ENCODE peak calls at places on chromosomes 1 and 21, in six cellular contexts. L, I, Y, F, Z and Q are unnamed samples.

GRCh38 chr1:221712198-221712684 is 29.6 kb downstream of the DUSP10 start:
- DNase-seq in F (peak; percentile 39), L (no peak), Z (no peak), I (no peak), Y (no peak), Q (no peak)

GRCh38 chr1:109094377-109094803 is 3.8 kb downstream of the TMEM167B start:
- DNase-seq in L (no peak), I (no peak), Y (no peak), Z (no peak), F (no peak), Q (no peak)

GRCh38 chr1:203772836-203773235 is 7.9 kb downstream of the LAX1 start:
- DNase-seq in Y (no peak), F (no peak), L (no peak), I (no peak), Z (no peak), Q (no peak)

GRCh38 chr1:236997882-236998281 is 6.4 kb downstream of the MT1HL1 start:
- DNase-seq in Z (peak; percentile 57), Y (no peak), F (no peak), I (no peak), L (no peak), Q (peak; percentile 91)

GRCh38 chr1:54114955-54115354 is 37.8 kb downstream of the CDCP2 start:
- DNase-seq in F (peak; percentile 15), Z (no peak), I (no peak), Y (no peak), L (no peak), Q (no peak)

GRCh38 chr1:245225267-245225666 is 70.5 kb downstream of the KIF26B start:
- DNase-seq in Y (no peak), F (no peak), I (no peak), Z (no peak), L (no peak), Q (no peak)

GRCh38 chr1:184970691-184971161 is 3.6 kb downstream of the NIBAN1 start:
- DNase-seq in F (no peak), Z (no peak), L (no peak), Y (no peak), I (no peak), Q (no peak)

GRCh38 chr1:162075862-162076261 is 6.4 kb downstream of the NOS1AP start:
- DNase-seq in Z (no peak), F (no peak), L (no peak), Y (no peak), I (no peak), Q (no peak)

GRCh38 chr1:52259886-52260285 is 106.1 kb downstream of the CC2D1B start:
- DNase-seq in F (no peak), Z (no peak), Y (no peak), I (no peak), L (no peak), Q (no peak)

GRCh38 chr1:40750326-40750975 is 33.1 kb upstream of the KCNQ4 start:
- DNase-seq in F (no peak), L (no peak), Z (no peak), Y (no peak), I (no peak), Q (no peak)

GRCh38 chr1:86487131-86487804 is 18.5 kb downstream of the CLCA1 start:
- DNase-seq in Y (no peak), F (no peak), L (no peak), I (peak; percentile 82), Z (no peak), Q (peak; percentile 91)

GRCh38 chr1:83931658-83932253 is 67.2 kb downstream of the TTLL7 start:
- DNase-seq in Z (no peak), I (peak; percentile 53), F (peak; percentile 62), L (peak; percentile 49), Y (no peak), Q (no peak)

GRCh38 chr1:31764307-31765040 is at the start of gene ADGRB2:
- DNase-seq in L (peak; percentile 86), Y (peak; percentile 60), F (peak; percentile 74), I (no peak), Z (peak; percentile 86), Q (no peak)

GRCh38 chr21:45982758-45983731 is 1.5 kb downstream of the COL6A1 start:
- DNase-seq in Z (peak; percentile 81), F (no peak), I (no peak), L (peak; percentile 41), Y (peak; percentile 52), Q (no peak)

GRCh38 chr1:184409011-184409410 is 22.2 kb downstream of the C1orf21 start:
- DNase-seq in F (no peak), Z (no peak), L (no peak), Y (no peak), I (no peak), Q (no peak)

GRCh38 chr1:167935252-167936067 is 1.0 kb upstream of the DCAF6 start:
- DNase-seq in Y (peak; percentile 43), Z (no peak), L (peak; percentile 24), F (peak; percentile 50), I (peak; percentile 21), Q (no peak)

GRCh38 chr1:118921994-118922393 is 66.1 kb downstream of the TBX15 start:
- DNase-seq in I (no peak), L (no peak), F (no peak), Z (no peak), Y (no peak), Q (no peak)

GRCh38 chr1:162997499-162998285 is 71.5 kb upstream of the RGS4 start:
- DNase-seq in Y (no peak), Z (no peak), L (no peak), I (no peak), F (no peak), Q (no peak)

GRCh38 chr1:117674521-117675400 is 68.9 kb downstream of the TENT5C start:
- DNase-seq in Z (no peak), Y (no peak), L (no peak), I (no peak), F (peak; percentile 80), Q (no peak)

GRCh38 chr1:38235705-38236104 is 189.1 kb upstream of the POU3F1 start:
- DNase-seq in F (no peak), I (no peak), Y (no peak), L (no peak), Z (no peak), Q (no peak)

GRCh38 chr21:17250651-17251294 is 262.1 kb upstream of the CXADR start:
- DNase-seq in F (no peak), I (no peak), Y (no peak), Z (no peak), L (peak; percentile 6), Q (no peak)

GRCh38 chr1:25654109-25654660 is 37.6 kb downstream of the MAN1C1 start:
- DNase-seq in L (no peak), Z (no peak), Y (peak; percentile 11), F (no peak), I (no peak), Q (peak; percentile 62)

GRCh38 chr1:84174051-84174556 is 30.0 kb downstream of the PRKACB start:
- DNase-seq in F (no peak), Y (no peak), I (no peak), Z (no peak), L (no peak), Q (no peak)

GRCh38 chr1:18670267-18670910 is 39.7 kb downstream of the PAX7 start:
- DNase-seq in L (peak; percentile 47), I (no peak), Y (no peak), Z (peak; percentile 59), F (no peak), Q (no peak)

GRCh38 chr1:98177751-98178150 is 256.9 kb upstream of the DPYD start:
- DNase-seq in Z (no peak), I (no peak), Y (no peak), L (no peak), F (no peak), Q (no peak)

GRCh38 chr1:176691251-176692228 is 228.6 kb downstream of the PAPPA2 start:
- DNase-seq in F (peak; percentile 58), L (peak; percentile 35), I (peak; percentile 28), Y (no peak), Z (no peak), Q (no peak)

GRCh38 chr1:214552174-214552608 is 789 bp upstream of the PTPN14 start:
- DNase-seq in I (peak; percentile 46), Z (no peak), Y (peak; percentile 57), L (peak; percentile 36), F (no peak), Q (peak; percentile 92)

GRCh38 chr1:214550339-214551051 is 907 bp downstream of the PTPN14 start:
- DNase-seq in L (peak; percentile 24), Y (no peak), Z (peak; percentile 22), I (no peak), F (no peak), Q (peak; percentile 90)

GRCh38 chr1:214553142-214553710 is 1.8 kb upstream of the PTPN14 start:
- DNase-seq in Y (no peak), L (no peak), I (no peak), Z (no peak), F (no peak), Q (no peak)

GRCh38 chr1:214551052-214551435 is 358 bp downstream of the PTPN14 start:
- DNase-seq in L (peak; percentile 75), F (no peak), Z (peak; percentile 89), Y (no peak), I (peak; percentile 40), Q (peak; percentile 91)

GRCh38 chr1:214551436-214552173 is at the start of gene PTPN14:
- DNase-seq in F (no peak), L (peak; percentile 91), Z (peak; percentile 96), I (peak; percentile 57), Y (peak; percentile 93), Q (peak; percentile 95)
- TF ChIP-seq CTCF in F (no peak), L (peak; percentile 52), Z (no peak), I (peak; percentile 30), Y (peak; percentile 41), Q (no peak)

GRCh38 chr21:33608559-33608958 is 20.1 kb upstream of the DONSON start:
- DNase-seq in L (no peak), I (no peak), Y (no peak), F (no peak), Z (no peak), Q (no peak)
- H3K9me3 ChIP-seq in L (no peaks in the 10 kb centered on the region), I (no peaks in the 10 kb centered on the region), Y (no peaks in the 10 kb centered on the region), F (no peaks in the 10 kb centered on the region), Z (no peaks in the 10 kb centered on the region), Q (no peaks in the 10 kb centered on the region)

GRCh38 chr1:16246961-16247360 is 10.0 kb upstream of the CPLANE2 start:
- DNase-seq in Z (no peak), L (no peak), I (no peak), F (no peak), Y (no peak), Q (no peak)
- TF ChIP-seq EP300 in Z (no peak), L (no peak), I (no peak), F (no peak), Y (no peak), Q (no peak)

DNA sequence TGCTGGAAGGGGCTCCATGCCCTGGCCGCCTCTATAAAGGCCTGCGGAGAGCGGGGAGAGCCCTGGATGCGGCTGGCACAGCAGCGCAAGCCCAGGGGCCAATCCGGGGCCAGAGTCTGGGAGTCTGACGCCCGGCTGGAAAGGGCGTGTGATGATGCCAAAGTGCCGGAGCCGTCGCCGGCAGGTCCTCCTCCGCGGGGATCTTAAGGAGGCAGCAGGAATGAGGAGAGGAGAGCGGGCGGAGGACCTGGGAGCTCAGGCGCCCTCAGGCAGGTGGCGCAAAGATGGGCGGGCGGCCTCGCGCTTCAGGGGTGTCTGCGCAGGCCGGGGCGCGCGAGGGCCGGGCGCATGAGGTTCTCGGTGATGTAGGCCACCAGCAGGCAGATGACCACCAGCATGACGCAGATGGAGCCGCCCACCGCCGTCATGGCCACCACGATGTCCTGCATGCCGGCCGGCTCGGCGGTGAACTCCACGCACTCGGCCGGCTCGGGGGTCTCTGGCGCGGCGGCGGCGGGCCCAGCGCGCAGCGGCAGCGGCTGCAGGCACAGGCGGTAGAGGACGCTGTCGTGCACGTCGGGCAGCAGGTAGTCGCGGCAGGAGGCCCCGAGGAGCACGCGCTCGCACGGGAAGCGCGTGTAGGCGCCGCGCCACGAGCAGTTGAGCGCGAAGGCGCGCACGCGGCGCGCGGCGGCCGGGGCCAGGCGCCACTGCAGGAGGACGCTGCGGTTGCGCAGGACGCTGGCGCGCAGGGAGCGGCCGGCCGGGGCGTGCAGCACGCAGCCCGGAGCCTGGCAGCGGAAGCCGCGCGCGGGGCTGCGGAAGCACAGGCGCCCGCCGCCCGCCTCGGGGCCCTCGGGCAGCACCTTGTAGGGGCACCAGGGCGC is 662 bp downstream of the FNDC10 start:
- DNase-seq in Z (peak; percentile 91), F (peak; percentile 74), I (no peak), Y (no peak), L (peak; percentile 88), Q (no peak)
- TF ChIP-seq CTCF in Z (no peak), F (peak; percentile 37), I (no peak), Y (no peak), L (peak; percentile 12), Q (no peak)